ENCODE peak calls at places on chromosomes 5 and 9, in four cellular contexts. H is fibroblast of the aortic adventitia; U is amniotic stem cell; G is naive thymus-derived CD8-positive, alpha-beta T cell. Q is an unnamed sample.

GRCh38 chr5:96691503-96692303 is 29.5 kb downstream of the CAST start:
- DNase-seq in H (peak), U (peak), G (no peak), Q (no peak)

GRCh38 chr9:2016411-2017208 is 1.5 kb downstream of the SMARCA2 start:
- DNase-seq in H (peak), U (peak), G (no peak), Q (no peak)

GRCh38 chr9:132372177-132373095 is 17.6 kb upstream of the SETX start:
- DNase-seq in H (peak), U (no peak), G (no peak), Q (peak)

GRCh38 chr5:96903300-96903699 is 27.0 kb downstream of the ERAP2 start:
- DNase-seq in H (no peak), U (no peak), G (no peak), Q (no peak)

GRCh38 chr9:100186356-100186755 is 87.3 kb downstream of the INVS start:
- DNase-seq in H (no peak), U (no peak), G (no peak), Q (no peak)

GRCh38 chr5:1844708-1845436 is 37.9 kb downstream of the IRX4 start:
- DNase-seq in H (no peak), U (no peak), G (no peak), Q (no peak)

GRCh38 chr5:157387683-157388093 is 72.3 kb upstream of the NIPAL4 start:
- DNase-seq in H (peak), U (peak), G (no peak), Q (peak)

GRCh38 chr5:133993152-133993548 is 11.6 kb downstream of the VDAC1 start:
- DNase-seq in H (peak), U (peak), G (no peak), Q (no peak)

GRCh38 chr9:16203735-16204573 is 651.1 kb downstream of the CCDC171 start:
- DNase-seq in H (no peak), U (no peak), G (no peak), Q (no peak)

GRCh38 chr9:132410642-132411041 is 631 bp downstream of the CFAP77 start:
- DNase-seq in H (no peak), U (no peak), G (no peak), Q (no peak)

GRCh38 chr9:131348631-131349521 is 45.0 kb upstream of the PRRC2B start:
- DNase-seq in H (no peak), U (no peak), G (no peak), Q (no peak)

GRCh38 chr5:159088371-159088770 is 11.3 kb downstream of the EBF1 start:
- DNase-seq in H (peak), U (no peak), G (no peak), Q (no peak)

GRCh38 chr5:25516136-25516535 is 871.4 kb upstream of the CDH10 start:
- DNase-seq in H (no peak), U (no peak), G (no peak), Q (no peak)

GRCh38 chr5:96726802-96727201 is 64.6 kb downstream of the CAST start:
- DNase-seq in H (peak), U (no peak), G (no peak), Q (no peak)

GRCh38 chr5:16690243-16690839 is 73.5 kb upstream of the RETREG1 start:
- DNase-seq in H (peak), U (no peak), G (peak), Q (no peak)